ENCODE peak calls at places on chromosome X, in six cellular contexts. V is cardiac muscle cell, Q is right atrium auricular region, T is MG63, D is psoas muscle, N is skeletal muscle cell. P is an unnamed sample.

GRCh38 chrX:21658152-21658737 is at the start of gene KLHL34:
- DNase-seq in V (no peak), Q (no peak), T (no peak), D (peak), N (no peak), P (no peak)

GRCh38 chrX:5236096-5236495 is 992.6 kb downstream of the NLGN4X start:
- DNase-seq in V (no peak), Q (no peak), T (no peak), D (no peak), N (no peak), P (no peak)

GRCh38 chrX:150763303-150763797 is 70.2 kb downstream of the MTMR1 start:
- DNase-seq in V (no peak), Q (peak), T (no peak), D (no peak), N (no peak), P (no peak)

GRCh38 chrX:66625525-66625924 is 13.4 kb downstream of the EDA2R start:
- DNase-seq in V (no peak), Q (no peak), T (no peak), D (no peak), N (no peak), P (no peak)

GRCh38 chrX:103556941-103557340 is 28.4 kb upstream of the TCEAL4 start:
- DNase-seq in V (no peak), Q (no peak), T (no peak), D (no peak), N (no peak), P (no peak)

GRCh38 chrX:10986616-10987015 is 124.5 kb upstream of the HCCS start:
- DNase-seq in V (peak), Q (no peak), T (no peak), D (no peak), N (no peak), P (no peak)

GRCh38 chrX:82764521-82764920 is 743.6 kb upstream of the POU3F4 start:
- DNase-seq in V (no peak), Q (no peak), T (no peak), D (no peak), N (no peak), P (no peak)

GRCh38 chrX:9293903-9294302 is 171.0 kb upstream of the TBL1X start:
- DNase-seq in V (no peak), Q (no peak), T (no peak), D (no peak), N (no peak), P (no peak)

GRCh38 chrX:8284131-8284530 is 113.1 kb upstream of the VCX2 start:
- DNase-seq in V (no peak), Q (no peak), T (no peak), D (no peak), N (no peak), P (no peak)

GRCh38 chrX:3549442-3549875 is 164.0 kb downstream of the PRKX start:
- DNase-seq in V (peak), Q (no peak), T (peak), D (no peak), N (no peak), P (no peak)

GRCh38 chrX:136275553-136275952 is 24.4 kb upstream of the MAP7D3 start:
- DNase-seq in V (no peak), Q (no peak), T (no peak), D (no peak), N (no peak), P (no peak)

GRCh38 chrX:118039591-118039990 is 77.0 kb downstream of the KLHL13 start:
- DNase-seq in V (no peak), Q (no peak), T (no peak), D (no peak), N (no peak), P (no peak)

GRCh38 chrX:21840199-21840557 is 761 bp downstream of the MBTPS2 start:
- DNase-seq in V (peak), Q (no peak), T (no peak), D (no peak), N (no peak), P (no peak)

GRCh38 chrX:138775501-138775900 is 64.0 kb upstream of the FGF13 start:
- DNase-seq in V (peak), Q (no peak), T (no peak), D (no peak), N (no peak), P (no peak)

GRCh38 chrX:48683411-48683982 is at the start of gene WAS:
- DNase-seq in V (no peak), Q (no peak), T (no peak), D (no peak), N (no peak), P (no peak)

GRCh38 chrX:19107035-19107434 is 15.2 kb downstream of the ADGRG2 start:
- DNase-seq in V (no peak), Q (no peak), T (no peak), D (no peak), N (no peak), P (no peak)
- H3K4me3 ChIP-seq in V (no peak), Q (no peak), T (no peak), D (no peak), N (no peak), P (no peak)

DNA sequence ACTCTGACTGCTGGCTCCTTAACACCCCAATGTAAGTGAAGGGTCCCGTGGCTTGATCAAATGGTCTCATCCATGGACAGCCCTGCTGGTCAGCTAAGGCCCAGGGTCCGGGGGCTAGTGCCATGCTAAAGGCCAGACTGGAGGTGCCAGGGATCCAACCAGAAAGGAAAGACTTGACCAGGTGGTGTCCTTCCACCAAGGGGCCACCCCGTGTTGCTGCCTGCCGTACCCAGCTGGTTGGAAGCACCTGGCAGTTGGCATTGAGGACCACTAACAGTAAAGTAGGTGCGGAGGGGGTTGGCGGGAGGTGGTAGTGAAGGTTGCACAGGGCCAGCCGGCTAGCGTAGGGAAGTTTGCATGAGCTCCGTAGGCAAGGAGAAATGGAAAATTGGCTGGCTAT is 1.7 kb upstream of the IL1RAPL2 start:
- DNase-seq in V (no peak), Q (no peak), T (no peak), D (no peak), N (no peak), P (no peak)
- H3K4me3 ChIP-seq in V (no peak), Q (no peak), T (no peak), D (no peak), N (no peak), P (no peak)

GRCh38 chrX:12979011-12979629 is 4.2 kb downstream of the TMSB4X start:
- DNase-seq in V (no peak), Q (no peak), T (no peak), D (no peak), N (no peak), P (no peak)
- H3K4me3 ChIP-seq in V (no peak), Q (no peak), T (no peak), D (no peak), N (no peak), P (no peak)

GRCh38 chrX:20116087-20116574 is 576 bp downstream of the MAP7D2 start:
- DNase-seq in V (no peak), Q (no peak), T (peak), D (no peak), N (no peak), P (peak)
- H3K4me3 ChIP-seq in V (peak), Q (no peak), T (peak), D (peak), N (peak), P (peak)

DNA sequence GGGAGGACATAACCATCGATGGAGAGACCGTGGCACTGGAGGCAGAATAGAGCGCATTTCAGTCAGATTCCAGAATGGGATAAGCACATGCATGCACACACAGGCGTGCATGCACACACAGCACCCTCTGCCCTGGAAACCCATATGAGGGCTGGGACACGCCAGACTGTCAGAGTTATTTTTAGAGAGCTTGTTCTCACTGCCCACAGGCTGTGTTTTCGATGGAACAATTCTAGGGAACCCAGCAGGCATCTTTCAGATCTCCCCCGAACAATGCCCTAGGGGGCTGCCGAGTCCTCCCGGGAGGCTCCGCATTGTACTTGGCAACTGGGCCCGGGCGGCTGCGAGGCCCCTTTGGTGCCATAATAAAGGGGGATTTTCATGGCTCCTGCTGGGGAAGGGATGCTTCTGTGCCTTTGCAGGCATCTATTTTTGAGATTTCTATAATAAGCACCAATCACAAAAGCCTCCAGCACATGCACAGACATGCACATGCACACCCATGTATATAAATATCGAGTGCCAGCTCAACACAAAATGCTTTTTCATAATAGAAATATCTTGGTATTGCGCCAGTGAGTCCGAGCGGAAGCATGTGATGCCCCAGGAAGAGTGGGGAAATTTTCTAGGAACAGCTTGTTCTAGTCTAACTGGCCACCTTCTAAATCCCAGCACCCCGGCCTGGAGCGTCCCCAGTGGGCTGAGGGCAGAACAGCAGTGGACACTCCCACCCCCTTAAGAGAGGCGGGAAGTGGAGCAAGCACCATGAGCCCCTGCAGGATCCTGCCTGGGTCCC is 88.6 kb downstream of the PHKA2 start:
- DNase-seq in V (peak), Q (no peak), T (no peak), D (peak), N (no peak), P (peak)
- H3K4me3 ChIP-seq in V (no peak), Q (no peak), T (no peak), D (peak), N (no peak), P (no peak)

DNA sequence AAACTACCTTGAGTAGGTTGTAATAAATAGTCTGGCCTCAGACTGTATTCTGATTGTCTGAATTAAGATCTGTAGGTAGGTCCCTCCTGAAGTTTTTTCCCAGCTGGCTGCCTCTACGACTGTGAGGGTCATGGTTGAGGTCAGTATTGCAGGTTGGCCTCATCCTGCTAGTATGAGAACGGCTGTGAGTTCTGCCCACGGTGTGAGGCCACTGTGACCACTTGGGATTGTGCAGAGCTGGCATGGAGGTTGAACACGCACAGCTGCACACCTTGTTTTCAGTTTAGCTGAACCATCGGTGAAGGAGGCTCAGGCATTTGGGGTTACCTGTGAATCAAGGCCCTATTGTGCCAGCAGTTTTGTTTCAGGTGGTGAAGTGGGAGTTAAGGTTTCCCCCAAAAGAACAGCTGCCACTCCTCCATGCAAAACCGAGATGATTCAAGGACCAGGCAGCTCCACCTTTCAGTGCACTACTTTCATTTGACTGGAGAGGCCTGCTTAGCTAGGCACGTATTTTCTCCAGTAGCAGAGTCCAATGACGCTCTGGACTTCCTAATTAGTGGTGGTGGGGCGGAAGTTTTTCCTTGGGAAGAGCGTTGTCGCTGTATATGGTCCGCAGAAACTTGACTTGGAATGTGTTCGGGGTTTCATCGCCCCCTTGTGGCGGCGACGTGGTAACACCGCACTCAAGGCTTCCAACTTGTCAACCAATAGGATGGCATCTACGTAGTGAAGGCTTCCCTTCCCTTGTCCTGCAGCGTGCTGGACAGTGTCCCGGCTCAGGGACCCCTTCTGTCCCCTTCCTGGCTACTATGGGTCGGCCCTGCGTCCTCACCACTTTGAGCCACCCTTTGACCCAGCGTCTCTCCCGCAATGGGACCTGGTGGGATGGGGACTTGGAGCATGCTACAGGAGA is 13.8 kb downstream of the CMC4 start:
- DNase-seq in V (peak), Q (peak), T (peak), D (peak), N (peak), P (peak)
- H3K4me3 ChIP-seq in V (no peak), Q (no peak), T (no peak), D (no peak), N (no peak), P (no peak)